ENCODE peak calls at places on chromosomes 1 and 21, in seven cellular contexts. Q, S, R, U, X, C and M are unnamed samples.
A peak's percentile ranks its signal among the peaks of the same experiment; 100 is the strongest.

GRCh38 chr1:7042322-7043231 is 257.3 kb downstream of the CAMTA1 start:
- DNase-seq in C (no peak), U (peak; percentile 72), X (peak; percentile 56), R (no peak), Q (no peak), S (peak; percentile 36), M (no peak)

GRCh38 chr1:92749024-92749634 is 35.8 kb downstream of the EVI5 start:
- DNase-seq in R (no peak), S (peak; percentile 76), U (peak; percentile 68), Q (peak; percentile 19), C (peak; percentile 68), X (peak; percentile 65), M (peak; percentile 47)

GRCh38 chr1:26768755-26769154 is 19.0 kb upstream of the PIGV start:
- DNase-seq in X (peak; percentile 70), S (peak; percentile 92), U (no peak), C (no peak), Q (no peak), R (no peak), M (peak; percentile 65)

GRCh38 chr1:214520544-214521165 is 30.7 kb downstream of the PTPN14 start:
- DNase-seq in X (peak; percentile 28), C (no peak), R (no peak), S (no peak), Q (no peak), U (no peak), M (no peak)

GRCh38 chr1:33050221-33051076 is 13.8 kb upstream of the AK2 start:
- DNase-seq in X (peak; percentile 88), Q (no peak), C (peak; percentile 52), S (peak; percentile 98), R (no peak), U (no peak), M (peak; percentile 88)

GRCh38 chr1:17094664-17095063 is 24.6 kb downstream of the PADI2 start:
- DNase-seq in X (no peak), R (no peak), C (no peak), Q (no peak), U (peak; percentile 62), S (no peak), M (no peak)

GRCh38 chr1:116448785-116449385 is 75.8 kb downstream of the ATP1A1 start:
- DNase-seq in Q (no peak), U (no peak), S (peak; percentile 2), R (no peak), C (no peak), X (peak; percentile 28), M (no peak)

GRCh38 chr1:220887868-220888664 is 8.8 kb downstream of the HLX start:
- DNase-seq in X (no peak), U (no peak), R (no peak), Q (no peak), C (no peak), S (peak; percentile 80), M (no peak)

GRCh38 chr21:45870421-45870820 is 111.1 kb upstream of the COL6A1 start:
- DNase-seq in U (no peak), S (no peak), C (no peak), Q (no peak), X (no peak), R (no peak), M (no peak)

GRCh38 chr1:206785366-206785765 is 13.1 kb upstream of the IL10 start:
- DNase-seq in R (no peak), X (no peak), U (no peak), C (no peak), S (no peak), Q (no peak), M (no peak)

GRCh38 chr21:27021801-27022200 is 54.9 kb upstream of the ADAMTS5 start:
- DNase-seq in R (no peak), S (no peak), U (no peak), Q (no peak), X (no peak), C (no peak), M (no peak)

GRCh38 chr1:100448371-100448770 is 89.6 kb upstream of the GPR88 start:
- DNase-seq in S (no peak), U (no peak), X (no peak), C (no peak), R (no peak), Q (no peak), M (no peak)